ENCODE peak calls at places on chromosomes 5 and 9, in six cellular contexts. F is fibroblast of the aortic adventitia, B is GM06990, G is foreskin fibroblast, Q is HFF-Myc, S is pancreas. V is an unnamed sample.

GRCh38 chr9:123761905-123762605 is 167.9 kb downstream of the DENND1A start:
- DNase-seq in F (peak), B (no peak), G (no peak), Q (no peak), S (no peak), V (no peak)

GRCh38 chr5:155794801-155795200 is 532.2 kb upstream of the SGCD start:
- DNase-seq in F (peak), B (no peak), G (no peak), Q (no peak), S (no peak), V (no peak)

GRCh38 chr9:132748450-132748849 is 78.2 kb downstream of the GTF3C4 start:
- DNase-seq in F (no peak), B (no peak), G (peak), Q (no peak), S (no peak), V (no peak)

GRCh38 chr9:28999057-28999456 is 1425.8 kb upstream of the C9orf72 start:
- DNase-seq in F (no peak), B (no peak), G (no peak), Q (no peak), S (no peak), V (no peak)

GRCh38 chr9:126947529-126947928 is 32.9 kb downstream of the RALGPS1 start:
- DNase-seq in F (no peak), B (no peak), G (no peak), Q (no peak), S (no peak), V (no peak)

GRCh38 chr5:137858223-137858916 is 9.3 kb upstream of the MYOT start:
- DNase-seq in F (peak), B (peak), G (peak), Q (no peak), S (no peak), V (no peak)

GRCh38 chr5:133111299-133111698 is 59.5 kb downstream of the HSPA4 start:
- DNase-seq in F (peak), B (no peak), G (peak), Q (peak), S (peak), V (peak)

GRCh38 chr9:3441197-3441816 is 84.5 kb downstream of the RFX3 start:
- DNase-seq in F (peak), B (peak), G (peak), Q (peak), S (peak), V (no peak)

GRCh38 chr5:1057841-1058548 is 49.4 kb downstream of the NKD2 start:
- DNase-seq in F (no peak), B (no peak), G (no peak), Q (no peak), S (no peak), V (peak)

GRCh38 chr9:113712053-113712452 is 164.1 kb upstream of the ZNF618 start:
- DNase-seq in F (peak), B (no peak), G (peak), Q (peak), S (no peak), V (no peak)

GRCh38 chr5:172007153-172007794 is 836 bp upstream of the FBXW11 start:
- DNase-seq in F (peak), B (no peak), G (no peak), Q (no peak), S (no peak), V (peak)

GRCh38 chr9:26975728-26976707 is 19.8 kb downstream of the IFT74 start:
- DNase-seq in F (peak), B (no peak), G (peak), Q (no peak), S (peak), V (no peak)

GRCh38 chr5:180085837-180086236 is 14.3 kb upstream of the RNF130 start:
- DNase-seq in F (no peak), B (no peak), G (no peak), Q (no peak), S (no peak), V (no peak)

GRCh38 chr5:35229076-35230042 is 928 bp downstream of the PRLR start:
- DNase-seq in F (no peak), B (peak), G (peak), Q (no peak), S (peak), V (no peak)

GRCh38 chr5:67206381-67207328 is 10.1 kb upstream of the CD180 start:
- DNase-seq in F (peak), B (peak), G (no peak), Q (no peak), S (no peak), V (no peak)

GRCh38 chr5:57246426-57246825 is 72.6 kb downstream of the GPBP1 start:
- DNase-seq in F (no peak), B (no peak), G (no peak), Q (no peak), S (no peak), V (no peak)

GRCh38 chr9:20630241-20630943 is 8.1 kb upstream of the MLLT3 start:
- DNase-seq in F (peak), B (no peak), G (peak), Q (no peak), S (no peak), V (no peak)

GRCh38 chr5:67215592-67216471 is 19.2 kb upstream of the CD180 start:
- DNase-seq in F (peak), B (peak), G (peak), Q (no peak), S (peak), V (peak)

GRCh38 chr5:141040093-141040762 is 10.9 kb upstream of the PCDHB1 start:
- DNase-seq in F (no peak), B (no peak), G (no peak), Q (no peak), S (peak), V (peak)

GRCh38 chr5:124365491-124365890 is 380.9 kb downstream of the ZNF608 start:
- DNase-seq in F (no peak), B (no peak), G (no peak), Q (no peak), S (no peak), V (no peak)

GRCh38 chr9:121601234-121601633 is 50.2 kb upstream of the DAB2IP start:
- DNase-seq in F (no peak), B (no peak), G (peak), Q (no peak), S (no peak), V (no peak)

GRCh38 chr9:121598167-121599000 is 53.0 kb upstream of the DAB2IP start:
- DNase-seq in F (peak), B (no peak), G (peak), Q (no peak), S (peak), V (peak)

GRCh38 chr9:121597693-121598166 is 53.7 kb upstream of the DAB2IP start:
- DNase-seq in F (no peak), B (no peak), G (no peak), Q (no peak), S (no peak), V (no peak)

GRCh38 chr9:121599872-121600585 is 51.4 kb upstream of the DAB2IP start:
- DNase-seq in F (no peak), B (no peak), G (no peak), Q (no peak), S (no peak), V (no peak)

GRCh38 chr9:121599186-121599871 is 52.1 kb upstream of the DAB2IP start:
- DNase-seq in F (no peak), B (no peak), G (peak), Q (no peak), S (peak), V (peak)
- H3K4me3 ChIP-seq in F (peak), B (no peak), G (peak), Q (peak), S (peak), V (peak)

DNA sequence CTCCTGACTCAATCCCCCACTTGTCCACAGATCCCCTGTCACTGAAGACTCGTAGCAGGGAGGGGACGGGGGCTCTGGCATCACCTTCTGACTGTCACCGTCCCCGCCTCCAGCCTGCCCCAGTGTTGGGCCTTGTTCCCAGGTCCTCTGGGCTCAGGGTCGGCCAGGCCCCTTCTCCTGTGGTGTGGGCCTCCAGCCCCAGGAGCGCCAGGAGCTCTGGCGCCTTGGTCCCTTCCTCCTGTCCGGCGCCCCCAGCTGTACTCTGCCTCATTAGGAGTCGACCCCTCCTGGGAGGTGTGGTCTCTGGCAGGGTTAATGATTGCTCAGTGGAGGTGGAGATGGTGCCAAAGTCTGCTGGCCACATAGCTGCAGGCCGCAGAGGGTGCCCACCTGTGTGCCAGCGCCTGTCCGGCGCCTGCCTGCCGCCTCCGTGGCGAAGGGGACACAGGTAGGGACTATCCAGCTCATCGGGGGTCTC is at the start of gene CDHR2:
- DNase-seq in F (no peak), B (no peak), G (no peak), Q (no peak), S (no peak), V (peak)
- H3K4me3 ChIP-seq in F (no peak), B (no peak), G (no peak), Q (no peak), S (no peak), V (no peak)

GRCh38 chr5:84381501-84382362 is 2.9 kb downstream of the EDIL3 start:
- DNase-seq in F (peak), B (no peak), G (peak), Q (no peak), S (no peak), V (no peak)
- H3K4me3 ChIP-seq in F (peak), B (no peak), G (peak), Q (no peak), S (no peak), V (peak)

DNA sequence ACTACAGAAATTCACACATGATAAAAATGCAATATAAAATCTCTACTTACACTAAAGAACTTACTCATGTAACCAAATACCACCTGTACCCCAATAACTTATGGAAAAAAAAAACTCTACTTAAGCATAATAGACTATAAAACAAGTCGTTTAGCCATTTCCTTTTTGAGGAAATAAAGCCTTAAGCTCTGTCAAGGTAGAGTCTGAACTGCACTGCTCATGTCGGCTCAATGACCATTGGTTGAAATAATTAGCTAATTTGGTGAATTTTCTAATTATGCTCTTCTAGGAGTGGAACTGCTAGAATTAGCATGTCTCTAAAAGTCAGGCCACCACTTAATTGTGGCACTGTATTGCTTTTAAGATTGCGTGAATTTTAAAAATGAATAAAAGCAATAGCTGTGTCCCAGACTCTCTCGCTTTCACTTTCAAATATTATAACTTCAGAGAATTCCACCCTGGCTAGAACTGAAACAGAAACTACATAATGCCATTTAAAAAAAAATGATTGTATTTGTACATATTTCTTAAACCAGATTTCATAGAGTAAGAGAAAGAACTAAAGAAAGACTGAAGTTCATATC is 113.0 kb upstream of the PCA3 start:
- DNase-seq in F (peak), B (no peak), G (no peak), Q (no peak), S (no peak), V (no peak)
- H3K4me3 ChIP-seq in F (peak), B (no peak), G (no peak), Q (no peak), S (no peak), V (peak)

DNA sequence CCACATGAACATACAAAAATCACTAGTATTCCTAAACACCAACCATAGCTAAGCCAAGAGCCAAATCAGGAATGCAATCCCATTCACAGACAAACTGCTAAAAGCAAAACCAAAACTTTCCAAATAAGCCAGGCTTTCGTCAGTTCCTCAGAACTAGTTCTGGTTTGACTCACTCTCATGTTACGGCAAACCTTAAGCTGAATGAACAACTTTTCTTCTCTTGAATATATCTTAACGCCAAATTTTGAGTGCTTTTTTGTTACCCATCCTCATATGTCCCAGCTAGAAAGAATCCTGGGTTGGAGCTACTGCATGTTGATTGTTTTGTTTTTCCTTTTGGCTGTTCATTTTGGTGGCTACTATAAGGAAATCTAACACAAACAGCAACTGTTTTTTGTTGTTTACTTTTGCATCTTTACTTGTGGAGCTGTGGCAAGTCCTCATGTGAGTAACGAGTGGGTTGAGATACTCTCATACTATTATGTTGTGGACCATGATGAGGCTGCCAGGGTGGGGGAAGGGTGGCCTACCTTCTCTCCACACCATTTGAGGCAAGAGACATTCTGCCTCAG is at the start of gene PDCD1LG2:
- DNase-seq in F (peak), B (peak), G (peak), Q (peak), S (no peak), V (no peak)
- H3K4me3 ChIP-seq in F (peak), B (peak), G (peak), Q (peak), S (no peak), V (peak)

GRCh38 chr9:135993409-135993742 is 32.2 kb upstream of the UBAC1 start:
- DNase-seq in F (no peak), B (no peak), G (no peak), Q (no peak), S (no peak), V (no peak)

GRCh38 chr9:135990468-135991429 is 29.6 kb upstream of the UBAC1 start:
- DNase-seq in F (peak), B (peak), G (peak), Q (no peak), S (peak), V (no peak)

GRCh38 chr9:135991771-135992170 is 30.6 kb upstream of the UBAC1 start:
- DNase-seq in F (no peak), B (no peak), G (no peak), Q (no peak), S (no peak), V (no peak)

GRCh38 chr9:135993840-135994776 is 32.9 kb upstream of the UBAC1 start:
- DNase-seq in F (no peak), B (no peak), G (no peak), Q (no peak), S (no peak), V (no peak)

GRCh38 chr9:135992486-135993408 is 31.6 kb upstream of the UBAC1 start:
- DNase-seq in F (peak), B (peak), G (peak), Q (no peak), S (peak), V (peak)
- H3K4me3 ChIP-seq in F (peak), B (no peak), G (peak), Q (peak), S (no peak), V (peak)

GRCh38 chr9:569276-569675 is 272.2 kb upstream of the DMRT1 start:
- DNase-seq in F (no peak), B (no peak), G (no peak), Q (no peak), S (no peak), V (no peak)
- H3K4me3 ChIP-seq in F (no peak), B (no peak), G (no peak), Q (no peak), S (no peak), V (no peak)

GRCh38 chr9:14238518-14238917 is 75.4 kb downstream of the NFIB start:
- DNase-seq in F (peak), B (no peak), G (peak), Q (no peak), S (no peak), V (no peak)
- H3K4me3 ChIP-seq in F (no peak), B (no peak), G (no peak), Q (no peak), S (no peak), V (no peak)

V was measured in osteoblast.